ENCODE peak calls at places on chromosomes 5 and 9, in eight cellular contexts. E, K, F, Y, U, R, C and X are unnamed samples.

GRCh38 chr9:3023449-3023848 is 179.6 kb upstream of the PUM3 start:
- DNase-seq in E (no peak), K (no peak), F (no peak), Y (no peak), U (no peak), R (no peak), C (no peak), X (peak)

GRCh38 chr9:137168907-137169763 is 716 bp downstream of the LRRC26 start:
- DNase-seq in E (no peak), K (peak), F (peak), Y (no peak), U (peak), R (peak), C (peak), X (peak)

GRCh38 chr5:103510851-103511553 is 51.6 kb downstream of the NUDT12 start:
- DNase-seq in E (no peak), K (no peak), F (no peak), Y (no peak), U (no peak), R (no peak), C (no peak), X (no peak)

GRCh38 chr5:52751137-52751536 is 36.6 kb upstream of the ITGA1 start:
- DNase-seq in E (no peak), K (no peak), F (no peak), Y (no peak), U (no peak), R (no peak), C (no peak), X (no peak)

GRCh38 chr5:65133473-65134110 is 348.1 kb downstream of the ADAMTS6 start:
- DNase-seq in E (no peak), K (no peak), F (no peak), Y (no peak), U (peak), R (no peak), C (no peak), X (no peak)

GRCh38 chr9:125910286-125910685 is 163.1 kb downstream of the PBX3 start:
- DNase-seq in E (no peak), K (no peak), F (no peak), Y (no peak), U (no peak), R (no peak), C (no peak), X (no peak)

GRCh38 chr5:93192107-93192506 is 388.9 kb downstream of the NR2F1-AS1 start:
- DNase-seq in E (no peak), K (no peak), F (no peak), Y (no peak), U (no peak), R (no peak), C (no peak), X (peak)

GRCh38 chr5:149724130-149724850 is 5.8 kb upstream of the PPARGC1B start:
- DNase-seq in E (no peak), K (no peak), F (no peak), Y (no peak), U (no peak), R (no peak), C (no peak), X (no peak)

GRCh38 chr9:2727966-2728613 is 10.8 kb downstream of the KCNV2 start:
- DNase-seq in E (no peak), K (no peak), F (peak), Y (peak), U (no peak), R (peak), C (no peak), X (peak)

GRCh38 chr9:37919956-37920335 is 16.0 kb upstream of the SLC25A51 start:
- DNase-seq in E (no peak), K (no peak), F (no peak), Y (no peak), U (no peak), R (no peak), C (no peak), X (no peak)

GRCh38 chr5:42242829-42243485 is 180.3 kb upstream of the GHR start:
- DNase-seq in E (no peak), K (no peak), F (no peak), Y (no peak), U (no peak), R (no peak), C (no peak), X (peak)

GRCh38 chr9:116318463-116319271 is 165.1 kb downstream of the PAPPA start:
- DNase-seq in E (peak), K (peak), F (peak), Y (peak), U (peak), R (peak), C (no peak), X (peak)

GRCh38 chr5:171898879-171899278 is 107.6 kb downstream of the FBXW11 start:
- DNase-seq in E (no peak), K (no peak), F (no peak), Y (no peak), U (no peak), R (no peak), C (no peak), X (no peak)

GRCh38 chr9:33025572-33026347 is 687 bp downstream of the DNAJA1 start:
- DNase-seq in E (no peak), K (peak), F (peak), Y (peak), U (peak), R (peak), C (peak), X (peak)

GRCh38 chr5:9401786-9402472 is 143.9 kb downstream of the SEMA5A start:
- DNase-seq in E (no peak), K (no peak), F (no peak), Y (no peak), U (no peak), R (no peak), C (no peak), X (peak)

GRCh38 chr5:170420809-170421412 is 31.7 kb upstream of the KCNMB1 start:
- DNase-seq in E (peak), K (peak), F (peak), Y (peak), U (no peak), R (peak), C (peak), X (peak)

GRCh38 chr9:100489836-100490235 is 16.9 kb downstream of the TMEFF1 start:
- DNase-seq in E (no peak), K (no peak), F (no peak), Y (no peak), U (no peak), R (peak), C (no peak), X (no peak)

GRCh38 chr9:129006328-129007034 is 21.6 kb downstream of the SH3GLB2 start:
- DNase-seq in E (peak), K (peak), F (peak), Y (peak), U (peak), R (peak), C (peak), X (peak)

GRCh38 chr9:114911167-114911821 is 19.1 kb downstream of the TNFSF8 start:
- DNase-seq in E (no peak), K (peak), F (peak), Y (peak), U (no peak), R (peak), C (no peak), X (peak)

GRCh38 chr5:180976518-180976917 is 12.1 kb upstream of the BTNL3 start:
- DNase-seq in E (no peak), K (peak), F (no peak), Y (no peak), U (no peak), R (no peak), C (no peak), X (no peak)

GRCh38 chr5:143311428-143311827 is 92.1 kb downstream of the NR3C1 start:
- DNase-seq in E (no peak), K (no peak), F (no peak), Y (no peak), U (no peak), R (no peak), C (no peak), X (peak)
- H3K4me3 ChIP-seq in E (no peak), K (no peak), F (no peak), Y (no peak), U (no peak), R (no peak), C (no peak), X (no peak)

DNA sequence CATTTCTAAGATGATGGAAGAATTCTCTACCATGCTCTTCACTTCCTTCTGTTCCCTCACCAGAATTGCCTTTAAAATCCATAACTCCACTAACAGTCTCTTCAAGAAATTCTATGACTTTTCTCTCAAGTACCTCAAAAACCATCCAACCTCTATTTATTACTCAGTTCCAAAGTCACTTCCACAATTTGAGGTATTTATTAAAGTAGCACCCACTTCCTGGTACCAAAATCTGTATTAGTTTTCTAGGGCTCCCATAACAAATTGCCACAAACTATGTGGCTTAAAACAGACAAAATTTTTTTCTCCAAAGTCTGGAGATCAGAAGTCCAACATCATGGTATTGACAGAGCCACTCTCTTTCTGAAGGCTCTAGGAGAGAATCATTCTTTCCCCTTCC is 4.9 kb upstream of the SPTLC1 start:
- DNase-seq in E (no peak), K (no peak), F (no peak), Y (no peak), U (no peak), R (no peak), C (no peak), X (no peak)
- H3K4me3 ChIP-seq in E (no peak), K (no peak), F (no peak), Y (no peak), U (no peak), R (no peak), C (no peak), X (no peak)

DNA sequence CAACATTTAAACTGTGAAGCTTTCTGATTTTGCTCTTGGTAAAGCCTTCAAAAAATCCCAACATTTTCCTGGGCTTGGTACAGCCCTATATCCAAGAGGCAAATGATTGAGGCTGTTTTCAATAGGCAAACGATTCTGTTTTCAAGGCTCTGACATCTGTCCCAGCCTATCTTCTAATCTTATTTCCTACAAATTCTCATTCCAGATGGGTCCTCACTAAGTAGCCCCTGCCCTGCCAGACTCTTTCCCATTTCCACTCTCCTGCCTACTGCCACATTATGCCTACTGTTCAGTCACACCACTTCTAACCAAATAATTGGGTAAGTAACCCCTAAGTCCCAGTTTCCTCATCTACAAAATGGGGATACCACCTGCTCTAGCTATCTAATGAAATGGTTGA is 3.5 kb downstream of the GBA2 start:
- DNase-seq in E (no peak), K (no peak), F (no peak), Y (no peak), U (no peak), R (no peak), C (no peak), X (no peak)
- H3K4me3 ChIP-seq in E (no peak), K (peak), F (no peak), Y (peak), U (peak), R (peak), C (peak), X (no peak)

DNA sequence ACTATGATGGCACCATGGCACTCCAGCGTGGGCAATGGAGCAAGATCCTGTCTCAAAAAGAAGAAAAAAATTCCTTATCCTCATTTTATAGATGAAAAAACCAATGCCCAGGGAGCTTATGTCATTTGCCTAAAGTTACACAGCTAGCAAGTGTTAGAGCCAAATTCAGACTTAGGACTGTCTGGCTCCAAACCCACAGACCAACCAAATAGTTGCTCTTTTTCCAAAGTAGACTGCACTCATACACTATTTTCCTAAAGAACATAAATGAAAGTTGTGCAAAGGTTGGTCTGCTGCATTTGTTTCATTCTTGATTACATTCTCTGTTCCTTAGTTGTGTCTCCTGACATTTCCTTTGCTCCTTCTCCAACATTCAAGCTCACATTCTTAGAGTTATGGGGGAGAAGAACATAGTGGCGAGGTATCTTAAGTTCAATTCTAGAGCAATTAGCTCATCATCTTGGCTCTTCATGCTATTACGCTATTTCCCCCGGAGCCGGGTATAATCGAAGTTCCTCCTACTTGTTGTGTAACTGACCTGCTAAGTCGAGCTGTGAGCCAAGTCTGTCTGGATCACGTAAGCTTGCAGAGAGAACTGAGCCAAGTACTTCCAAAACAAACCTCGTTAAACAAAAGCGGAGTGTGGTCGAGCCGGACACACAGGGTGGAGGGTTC is 138.3 kb downstream of the RFK start:
- DNase-seq in E (peak), K (peak), F (no peak), Y (peak), U (no peak), R (no peak), C (peak), X (peak)
- H3K4me3 ChIP-seq in E (no peak), K (no peak), F (no peak), Y (peak), U (peak), R (no peak), C (no peak), X (no peak)

GRCh38 chr5:124678478-124678877 is 68.0 kb downstream of the ZNF608 start:
- DNase-seq in E (no peak), K (no peak), F (no peak), Y (peak), U (peak), R (no peak), C (no peak), X (no peak)

GRCh38 chr5:124677999-124678385 is 68.4 kb downstream of the ZNF608 start:
- DNase-seq in E (no peak), K (no peak), F (no peak), Y (no peak), U (no peak), R (no peak), C (no peak), X (no peak)

GRCh38 chr5:124677376-124677998 is 69.0 kb downstream of the ZNF608 start:
- DNase-seq in E (no peak), K (no peak), F (no peak), Y (peak), U (peak), R (no peak), C (no peak), X (no peak)

GRCh38 chr5:124679578-124680210 is 66.7 kb downstream of the ZNF608 start:
- DNase-seq in E (no peak), K (no peak), F (no peak), Y (no peak), U (no peak), R (no peak), C (no peak), X (no peak)

DNA sequence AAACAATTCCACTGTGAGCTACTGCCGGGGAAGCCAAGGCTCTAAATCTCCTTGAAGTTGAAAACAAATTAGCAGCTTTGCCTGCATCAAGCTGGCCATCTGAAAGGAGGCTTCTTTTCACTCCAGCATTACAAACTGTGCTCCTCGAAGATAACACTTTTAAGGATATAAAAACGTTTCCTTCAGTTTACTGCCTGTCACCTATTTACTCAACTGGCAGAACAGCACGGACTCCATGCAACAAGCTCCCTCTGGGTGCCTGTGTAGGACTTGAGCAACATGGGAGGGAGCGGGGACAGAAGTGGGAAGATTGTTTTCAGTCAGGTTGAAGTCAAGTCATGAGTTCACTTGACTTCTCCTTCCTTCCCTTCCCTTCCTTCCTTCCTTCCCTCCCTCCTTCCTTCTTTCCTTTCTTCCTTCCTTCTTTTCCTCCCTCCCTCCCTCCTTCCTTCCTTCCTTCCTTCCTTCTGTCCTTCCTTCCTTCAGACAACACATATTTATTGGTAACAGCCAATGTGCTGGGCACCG is 67.4 kb downstream of the ZNF608 start:
- DNase-seq in E (no peak), K (no peak), F (peak), Y (no peak), U (no peak), R (no peak), C (no peak), X (no peak)
- H3K4me3 ChIP-seq in E (no peak), K (no peak), F (no peak), Y (no peak), U (no peak), R (no peak), C (no peak), X (no peak)

DNA sequence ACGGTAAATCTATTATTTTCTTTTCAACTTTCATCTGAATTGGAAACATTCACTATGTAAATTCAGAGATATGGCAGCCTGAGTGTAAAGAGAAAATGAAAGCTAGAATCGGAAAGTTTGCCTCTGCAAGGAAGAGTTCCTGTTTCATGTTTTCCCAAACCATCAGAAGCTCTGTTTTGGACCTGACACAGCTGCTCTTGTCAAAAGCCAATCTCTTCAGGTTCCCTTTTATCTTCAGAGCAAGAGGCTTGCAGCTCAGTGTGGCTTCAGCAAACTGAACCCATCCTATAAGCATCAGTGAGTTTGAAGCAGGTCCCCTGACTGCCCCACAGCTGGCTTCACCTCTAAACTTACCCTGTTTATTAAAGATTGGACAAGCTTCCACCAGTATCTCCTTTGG is 1099.7 kb downstream of the DTWD2 start:
- DNase-seq in E (no peak), K (no peak), F (no peak), Y (no peak), U (no peak), R (no peak), C (no peak), X (no peak)
- H3K4me3 ChIP-seq in E (no peak), K (no peak), F (no peak), Y (no peak), U (peak), R (no peak), C (peak), X (no peak)

GRCh38 chr5:176629317-176629852 is 949 bp downstream of the SNCB start:
- DNase-seq in E (no peak), K (no peak), F (no peak), Y (no peak), U (no peak), R (no peak), C (no peak), X (no peak)
- H3K4me3 ChIP-seq in E (no peak), K (no peak), F (peak), Y (peak), U (peak), R (peak), C (no peak), X (no peak)

DNA sequence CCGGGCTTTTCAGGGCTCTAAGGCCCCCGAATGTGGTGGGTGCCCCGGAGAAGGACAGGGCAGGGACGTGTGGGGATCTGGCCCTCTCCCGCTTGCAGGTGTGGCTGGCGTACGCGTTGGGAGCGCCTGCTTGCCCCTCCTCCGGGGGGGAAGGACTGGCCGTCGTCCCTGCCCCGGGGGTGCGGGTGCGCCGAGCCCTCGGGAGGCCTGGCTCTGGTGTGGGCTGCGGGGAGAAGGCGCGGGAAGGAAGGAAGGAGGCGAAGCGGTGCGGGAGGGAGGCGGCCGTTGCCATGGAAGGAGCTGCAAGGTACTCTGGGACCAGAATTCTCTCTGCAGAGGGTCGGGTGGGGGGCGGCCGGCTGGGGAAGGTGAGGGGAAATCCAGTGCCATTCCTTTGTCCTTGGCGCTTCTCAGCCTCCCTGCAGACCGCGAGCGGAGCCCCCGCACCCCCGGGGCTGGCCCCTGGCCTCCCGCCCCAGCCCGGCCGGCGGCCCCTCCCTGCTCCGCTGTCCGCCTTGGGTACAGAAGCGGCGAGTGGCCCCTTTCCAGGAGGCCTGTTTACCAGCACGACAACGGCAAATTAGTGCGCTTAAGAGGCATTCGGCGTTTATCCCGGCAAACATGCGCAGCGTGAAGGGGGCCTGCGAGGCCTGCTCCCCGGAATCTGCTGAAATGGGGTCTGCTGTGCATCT is 67.1 kb upstream of the UNC5A start:
- DNase-seq in E (peak), K (peak), F (peak), Y (no peak), U (no peak), R (no peak), C (no peak), X (no peak)
- H3K4me3 ChIP-seq in E (no peak), K (no peak), F (peak), Y (no peak), U (peak), R (peak), C (peak), X (no peak)